ENCODE peak calls at places on chromosomes 2 and 18, in four cellular contexts. A is naive thymus-derived CD4-positive, alpha-beta T cell; F is AG10803; N is brain microvascular endothelial cell. S is an unnamed sample.

GRCh38 chr2:120673571-120674061 is 62.1 kb upstream of the GLI2 start:
- DNase-seq in A (no peak), N (no peak), F (no peak), S (no peak)

GRCh38 chr18:13279181-13280065 is 60.9 kb downstream of the LDLRAD4 start:
- DNase-seq in A (peak), F (no peak), N (no peak), S (no peak)

GRCh38 chr2:2825516-2826208 is 494.6 kb upstream of the MYT1L start:
- DNase-seq in F (no peak), A (no peak), N (no peak), S (no peak)

GRCh38 chr2:36780231-36780808 is 83.8 kb downstream of the VIT start:
- DNase-seq in F (peak), N (peak), A (peak), S (peak)

GRCh38 chr2:45382744-45383143 is 228.3 kb downstream of the SRBD1 start:
- DNase-seq in F (no peak), A (no peak), N (peak), S (peak)

GRCh38 chr2:85326406-85326945 is 1.3 kb downstream of the TGOLN2 start:
- DNase-seq in N (no peak), F (no peak), A (peak), S (no peak)

GRCh38 chr2:149828506-149829210 is 241.1 kb upstream of the MMADHC start:
- DNase-seq in F (no peak), N (no peak), A (no peak), S (no peak)

GRCh38 chr18:49640741-49641140 is 78.9 kb downstream of the LIPG start:
- DNase-seq in N (no peak), F (no peak), A (no peak), S (no peak)

GRCh38 chr2:29518988-29519925 is 402.1 kb downstream of the ALK start:
- DNase-seq in N (peak), A (no peak), F (peak), S (peak)

GRCh38 chr2:118190365-118190916 is 102.2 kb downstream of the INSIG2 start:
- DNase-seq in A (no peak), N (no peak), F (no peak), S (no peak)

GRCh38 chr18:3794537-3795348 is 344.8 kb downstream of the TGIF1 start:
- DNase-seq in N (peak), F (peak), A (no peak), S (peak)

GRCh38 chr2:47205576-47206141 is 50.6 kb upstream of the STPG4 start:
- DNase-seq in N (no peak), F (peak), A (no peak), S (peak)

GRCh38 chr18:36756262-36756661 is 72.5 kb downstream of the TPGS2 start:
- DNase-seq in F (peak), N (no peak), A (no peak), S (no peak)

GRCh38 chr2:14944562-14945346 is 312.2 kb downstream of the LRATD1 start:
- DNase-seq in A (no peak), N (peak), F (peak), S (peak)

GRCh38 chr2:134245340-134245984 is 8.4 kb upstream of the MGAT5 start:
- DNase-seq in F (peak), A (peak), N (peak), S (peak)

GRCh38 chr2:12607971-12608370 is 108.8 kb upstream of the TRIB2 start:
- DNase-seq in N (peak), F (peak), A (no peak), S (no peak)

GRCh38 chr2:72427022-72427861 is 279.6 kb upstream of the CYP26B1 start:
- DNase-seq in A (no peak), N (no peak), F (no peak), S (no peak)

GRCh38 chr2:130882111-130882510 is 45.4 kb downstream of the ARHGEF4 start:
- DNase-seq in F (no peak), N (no peak), A (no peak), S (no peak)

GRCh38 chr2:135424849-135425248 is 106.2 kb downstream of the ZRANB3 start:
- DNase-seq in F (peak), N (no peak), A (no peak), S (no peak)

GRCh38 chr2:27973592-27973991 is 83.1 kb downstream of the BABAM2 start:
- DNase-seq in F (no peak), A (no peak), N (peak), S (peak)

GRCh38 chr2:241852116-241852980 is 6.3 kb downstream of the PDCD1 start:
- DNase-seq in A (no peak), N (no peak), F (no peak), S (no peak)

GRCh38 chr2:239106314-239106908 is 258.5 kb downstream of the TWIST2 start:
- DNase-seq in N (peak), F (peak), A (no peak), S (peak)

S was measured in NCI-H226.